ENCODE peak calls at places on chromosomes 3 and 15, in five cellular contexts. One of them, this sample, is unnamed.

GRCh38 chr15:56320316-56320715 is 44.9 kb upstream of the TEX9 start:
- DNase-seq in left lung: no peak
- DNase-seq in Panc1: no peak
- DNase-seq in fibroblast of mammary gland: no peak
- DNase-seq in kidney epithelial cell: no peak
- DNase-seq in this sample: no peak

GRCh38 chr3:136075218-136075808 is 109.8 kb downstream of the PPP2R3A start:
- DNase-seq in left lung: no peak
- DNase-seq in Panc1: peak
- DNase-seq in fibroblast of mammary gland: peak
- DNase-seq in kidney epithelial cell: peak
- DNase-seq in this sample: no peak

GRCh38 chr3:72161870-72162617 is 377.1 kb upstream of the PROK2 start:
- DNase-seq in left lung: no peak
- DNase-seq in Panc1: no peak
- DNase-seq in fibroblast of mammary gland: peak
- DNase-seq in kidney epithelial cell: no peak
- DNase-seq in this sample: no peak

GRCh38 chr3:183825380-183826161 is at the start of gene MAP6D1:
- DNase-seq in left lung: no peak
- DNase-seq in Panc1: no peak
- DNase-seq in fibroblast of mammary gland: peak
- DNase-seq in kidney epithelial cell: no peak
- DNase-seq in this sample: no peak

GRCh38 chr3:74267583-74268184 is 346.8 kb downstream of the CNTN3 start:
- DNase-seq in left lung: no peak
- DNase-seq in Panc1: peak
- DNase-seq in fibroblast of mammary gland: peak
- DNase-seq in kidney epithelial cell: peak
- DNase-seq in this sample: no peak

GRCh38 chr15:71386448-71387236 is 271.4 kb downstream of the THSD4 start:
- DNase-seq in left lung: no peak
- DNase-seq in Panc1: no peak
- DNase-seq in fibroblast of mammary gland: peak
- DNase-seq in kidney epithelial cell: no peak
- DNase-seq in this sample: no peak

GRCh38 chr3:48432411-48433371 is 2.8 kb upstream of the PLXNB1 start:
- DNase-seq in left lung: no peak
- DNase-seq in Panc1: no peak
- DNase-seq in fibroblast of mammary gland: no peak
- DNase-seq in kidney epithelial cell: no peak
- DNase-seq in this sample: no peak

GRCh38 chr3:14256561-14257342 is 78.1 kb downstream of the LSM3 start:
- DNase-seq in left lung: no peak
- DNase-seq in Panc1: no peak
- DNase-seq in fibroblast of mammary gland: no peak
- DNase-seq in kidney epithelial cell: no peak
- DNase-seq in this sample: no peak

GRCh38 chr3:71690222-71690821 is 34.9 kb downstream of the EIF4E3 start:
- DNase-seq in left lung: no peak
- DNase-seq in Panc1: no peak
- DNase-seq in fibroblast of mammary gland: peak
- DNase-seq in kidney epithelial cell: no peak
- DNase-seq in this sample: no peak

GRCh38 chr3:177463863-177464262 is 266.6 kb upstream of the TBL1XR1 start:
- DNase-seq in left lung: no peak
- DNase-seq in Panc1: no peak
- DNase-seq in fibroblast of mammary gland: peak
- DNase-seq in kidney epithelial cell: no peak
- DNase-seq in this sample: no peak

GRCh38 chr3:24060055-24060454 is 115.0 kb downstream of the NR1D2 start:
- DNase-seq in left lung: no peak
- DNase-seq in Panc1: no peak
- DNase-seq in fibroblast of mammary gland: peak
- DNase-seq in kidney epithelial cell: peak
- DNase-seq in this sample: peak

GRCh38 chr3:107620534-107620933 is 97.8 kb downstream of the BBX start:
- DNase-seq in left lung: no peak
- DNase-seq in Panc1: no peak
- DNase-seq in fibroblast of mammary gland: no peak
- DNase-seq in kidney epithelial cell: no peak
- DNase-seq in this sample: no peak

GRCh38 chr3:107621465-107621864 is 98.7 kb downstream of the BBX start:
- DNase-seq in left lung: no peak
- DNase-seq in Panc1: no peak
- DNase-seq in fibroblast of mammary gland: no peak
- DNase-seq in kidney epithelial cell: no peak
- DNase-seq in this sample: no peak

DNA sequence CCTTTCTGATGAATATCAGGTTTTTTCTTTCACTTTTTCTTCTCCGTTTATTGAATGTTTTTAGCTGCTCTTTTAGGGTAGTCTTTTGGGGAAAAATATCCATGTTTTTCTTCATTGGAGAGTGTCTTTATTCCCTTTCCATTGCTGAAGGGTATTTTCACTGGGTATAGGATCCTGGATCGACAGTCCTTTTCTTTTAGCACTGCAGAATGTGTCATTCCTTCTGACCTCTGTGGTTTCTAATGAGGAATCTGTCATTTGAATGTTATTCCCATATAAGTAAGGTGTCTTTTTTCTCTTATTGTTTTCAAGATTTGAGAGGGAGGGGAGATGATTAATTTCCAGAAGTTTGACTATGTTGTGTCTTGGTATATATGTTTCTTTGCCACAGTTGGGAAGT is 96.8 kb downstream of the BBX start:
- DNase-seq in left lung: no peak
- DNase-seq in Panc1: no peak
- DNase-seq in fibroblast of mammary gland: no peak
- DNase-seq in kidney epithelial cell: no peak
- DNase-seq in this sample: no peak
- H3K4me3 ChIP-seq in left lung: no peak
- H3K4me3 ChIP-seq in Panc1: no peak
- H3K4me3 ChIP-seq in fibroblast of mammary gland: no peak
- H3K4me3 ChIP-seq in kidney epithelial cell: no peak
- H3K4me3 ChIP-seq in this sample: no peak

GRCh38 chr15:40471778-40472130 is 970 bp downstream of the CHST14 start:
- DNase-seq in left lung: no peak
- DNase-seq in Panc1: no peak
- DNase-seq in fibroblast of mammary gland: no peak
- DNase-seq in kidney epithelial cell: no peak
- DNase-seq in this sample: peak

GRCh38 chr15:40471105-40471777 is 457 bp downstream of the CHST14 start:
- DNase-seq in left lung: peak
- DNase-seq in Panc1: no peak
- DNase-seq in fibroblast of mammary gland: no peak
- DNase-seq in kidney epithelial cell: no peak
- DNase-seq in this sample: no peak

GRCh38 chr15:40468850-40469249 is 1.9 kb upstream of the CHST14 start:
- DNase-seq in left lung: no peak
- DNase-seq in Panc1: no peak
- DNase-seq in fibroblast of mammary gland: no peak
- DNase-seq in kidney epithelial cell: no peak
- DNase-seq in this sample: no peak

GRCh38 chr15:40470423-40471104 is at the start of gene CHST14:
- DNase-seq in left lung: peak
- DNase-seq in Panc1: no peak
- DNase-seq in fibroblast of mammary gland: peak
- DNase-seq in kidney epithelial cell: no peak
- DNase-seq in this sample: peak

GRCh38 chr15:40469776-40470390 is 901 bp upstream of the CHST14 start:
- DNase-seq in left lung: no peak
- DNase-seq in Panc1: no peak
- DNase-seq in fibroblast of mammary gland: no peak
- DNase-seq in kidney epithelial cell: no peak
- DNase-seq in this sample: no peak
- H3K4me3 ChIP-seq in left lung: peak
- H3K4me3 ChIP-seq in Panc1: peak
- H3K4me3 ChIP-seq in fibroblast of mammary gland: peak
- H3K4me3 ChIP-seq in kidney epithelial cell: no peak
- H3K4me3 ChIP-seq in this sample: peak

GRCh38 chr15:34336947-34337556 is 529 bp downstream of the SLC12A6 start:
- DNase-seq in left lung: peak
- DNase-seq in Panc1: no peak
- DNase-seq in fibroblast of mammary gland: no peak
- DNase-seq in kidney epithelial cell: no peak
- DNase-seq in this sample: no peak

GRCh38 chr15:34334676-34335075 is 2.9 kb downstream of the SLC12A6 start:
- DNase-seq in left lung: no peak
- DNase-seq in Panc1: no peak
- DNase-seq in fibroblast of mammary gland: no peak
- DNase-seq in kidney epithelial cell: no peak
- DNase-seq in this sample: no peak

GRCh38 chr15:34335176-34335575 is 2.4 kb downstream of the SLC12A6 start:
- DNase-seq in left lung: no peak
- DNase-seq in Panc1: no peak
- DNase-seq in fibroblast of mammary gland: peak
- DNase-seq in kidney epithelial cell: no peak
- DNase-seq in this sample: no peak

GRCh38 chr15:34337557-34338306 is at the start of gene SLC12A6:
- DNase-seq in left lung: peak
- DNase-seq in Panc1: peak
- DNase-seq in fibroblast of mammary gland: peak
- DNase-seq in kidney epithelial cell: peak
- DNase-seq in this sample: peak

GRCh38 chr15:34336333-34336732 is 1.2 kb downstream of the SLC12A6 start:
- DNase-seq in left lung: no peak
- DNase-seq in Panc1: no peak
- DNase-seq in fibroblast of mammary gland: no peak
- DNase-seq in kidney epithelial cell: no peak
- DNase-seq in this sample: peak
- H3K4me3 ChIP-seq in left lung: no peak
- H3K4me3 ChIP-seq in Panc1: peak
- H3K4me3 ChIP-seq in fibroblast of mammary gland: no peak
- H3K4me3 ChIP-seq in kidney epithelial cell: no peak
- H3K4me3 ChIP-seq in this sample: peak

DNA sequence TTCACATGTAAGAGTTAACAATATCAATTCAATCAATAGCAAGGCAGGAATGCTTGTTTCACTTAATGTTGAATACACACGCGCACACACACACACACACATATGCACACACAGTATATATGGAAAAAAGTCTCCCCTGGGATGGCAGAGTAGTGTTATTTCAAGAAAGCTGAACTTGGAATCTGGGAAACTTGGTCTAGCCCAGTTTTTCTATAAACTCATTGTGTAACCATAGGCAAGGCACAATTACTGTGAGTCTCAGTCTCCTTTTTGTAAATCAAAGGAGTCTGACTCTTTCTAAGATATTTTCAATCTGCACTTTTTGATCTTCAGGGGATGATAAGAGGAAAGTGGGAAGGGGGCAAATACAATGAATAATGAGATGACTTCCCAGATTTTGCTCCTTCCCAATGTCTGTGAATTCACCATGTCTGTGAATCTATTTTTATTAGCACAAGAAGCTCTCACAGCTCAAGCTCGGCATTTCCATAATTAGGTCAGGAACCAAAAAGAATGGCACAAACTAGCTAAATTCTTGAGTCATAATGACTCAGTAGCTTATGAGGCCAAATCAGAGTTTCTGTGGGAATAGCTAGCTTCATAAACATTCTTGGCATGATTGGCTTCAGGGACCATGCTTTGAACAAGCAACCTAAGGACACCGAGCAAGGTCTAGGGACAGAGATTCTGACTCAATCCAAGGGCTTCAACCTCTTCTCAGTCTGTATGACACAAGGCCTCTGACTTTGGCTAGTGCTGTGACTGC is 227.4 kb upstream of the DCBLD2 start:
- DNase-seq in left lung: no peak
- DNase-seq in Panc1: no peak
- DNase-seq in fibroblast of mammary gland: peak
- DNase-seq in kidney epithelial cell: peak
- DNase-seq in this sample: no peak
- H3K4me3 ChIP-seq in left lung: no peak
- H3K4me3 ChIP-seq in Panc1: no peak
- H3K4me3 ChIP-seq in fibroblast of mammary gland: no peak
- H3K4me3 ChIP-seq in kidney epithelial cell: no peak
- H3K4me3 ChIP-seq in this sample: no peak

GRCh38 chr15:66654718-66655375 is 47.2 kb upstream of the SMAD6 start:
- DNase-seq in left lung: peak
- DNase-seq in Panc1: no peak
- DNase-seq in fibroblast of mammary gland: no peak
- DNase-seq in kidney epithelial cell: no peak
- DNase-seq in this sample: no peak
- H3K4me3 ChIP-seq in left lung: peak
- H3K4me3 ChIP-seq in Panc1: no peak
- H3K4me3 ChIP-seq in fibroblast of mammary gland: no peak
- H3K4me3 ChIP-seq in kidney epithelial cell: no peak
- H3K4me3 ChIP-seq in this sample: peak

GRCh38 chr3:11734-12133 is 184.8 kb upstream of the CHL1 start:
- DNase-seq in left lung: peak
- DNase-seq in Panc1: no peak
- DNase-seq in fibroblast of mammary gland: no peak
- DNase-seq in kidney epithelial cell: no peak
- DNase-seq in this sample: peak
- H3K4me3 ChIP-seq in left lung: no peak
- H3K4me3 ChIP-seq in Panc1: no peak
- H3K4me3 ChIP-seq in fibroblast of mammary gland: no peak
- H3K4me3 ChIP-seq in kidney epithelial cell: peak
- H3K4me3 ChIP-seq in this sample: no peak

GRCh38 chr3:4716731-4717362 is 223.7 kb downstream of the ITPR1 start:
- DNase-seq in left lung: no peak
- DNase-seq in Panc1: no peak
- DNase-seq in fibroblast of mammary gland: peak
- DNase-seq in kidney epithelial cell: no peak
- DNase-seq in this sample: no peak
- H3K4me3 ChIP-seq in left lung: no peak
- H3K4me3 ChIP-seq in Panc1: no peak
- H3K4me3 ChIP-seq in fibroblast of mammary gland: no peak
- H3K4me3 ChIP-seq in kidney epithelial cell: no peak
- H3K4me3 ChIP-seq in this sample: no peak

GRCh38 chr3:26638113-26638512 is 15.5 kb downstream of the LRRC3B start:
- DNase-seq in left lung: no peak
- DNase-seq in Panc1: no peak
- DNase-seq in fibroblast of mammary gland: no peak
- DNase-seq in kidney epithelial cell: no peak
- DNase-seq in this sample: no peak
- H3K4me3 ChIP-seq in left lung: no peak
- H3K4me3 ChIP-seq in Panc1: no peak
- H3K4me3 ChIP-seq in fibroblast of mammary gland: no peak
- H3K4me3 ChIP-seq in kidney epithelial cell: no peak
- H3K4me3 ChIP-seq in this sample: no peak

DNA sequence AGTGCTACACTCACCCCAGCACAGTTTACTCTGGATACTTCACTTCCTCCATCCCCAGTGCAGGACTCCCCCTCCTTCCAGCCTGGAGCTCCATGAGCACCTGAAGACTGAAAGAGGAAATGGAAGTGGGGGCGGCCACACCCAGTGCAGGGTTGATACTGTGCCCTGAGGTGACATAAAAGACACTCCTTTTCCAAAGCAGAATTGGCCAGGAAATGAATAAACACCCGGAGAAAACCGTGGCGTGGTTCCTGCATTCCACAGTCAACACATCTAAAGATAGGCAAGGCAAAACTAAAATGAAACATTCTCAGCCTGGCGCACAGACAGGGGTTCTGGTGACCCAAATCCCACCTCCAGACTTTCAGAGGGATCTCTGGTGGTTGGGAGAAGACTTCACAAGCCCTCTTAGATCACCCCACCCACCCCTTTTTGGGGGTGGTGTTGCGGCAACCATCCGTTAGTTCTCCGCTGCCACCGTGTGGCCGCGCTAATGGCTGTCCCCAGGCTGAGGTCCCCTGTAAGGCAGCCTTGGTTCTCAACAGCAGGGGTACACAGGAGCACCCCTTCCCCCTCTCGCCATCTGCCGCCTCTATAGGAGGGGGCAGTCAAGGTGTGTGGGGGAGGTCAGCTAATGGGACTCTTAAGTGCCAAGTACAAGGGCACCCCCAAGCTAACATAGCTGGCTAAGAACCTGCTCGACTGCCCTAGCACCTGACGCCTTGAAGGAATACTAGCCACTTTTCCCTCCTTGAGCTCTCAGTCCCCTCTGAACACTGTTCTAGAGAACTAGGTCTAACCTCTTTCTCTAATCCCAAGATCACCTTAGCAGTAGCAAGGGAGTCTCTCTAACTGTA is 2.6 kb upstream of the MST1R start:
- DNase-seq in left lung: peak
- DNase-seq in Panc1: no peak
- DNase-seq in fibroblast of mammary gland: peak
- DNase-seq in kidney epithelial cell: no peak
- DNase-seq in this sample: peak
- H3K4me3 ChIP-seq in left lung: no peak
- H3K4me3 ChIP-seq in Panc1: no peak
- H3K4me3 ChIP-seq in fibroblast of mammary gland: no peak
- H3K4me3 ChIP-seq in kidney epithelial cell: no peak
- H3K4me3 ChIP-seq in this sample: peak